ENCODE peak calls at places on chromosomes 13 and 19, in six cellular contexts. One of them, this sample, is unnamed. For H3K36me3, the result is how much of the 10 kb centered on the place peaks cover.

GRCh38 chr13:43878897-43879322 is 630 bp downstream of the CCDC122 start:
- DNase-seq in IMR-90: peak
- DNase-seq in suprapubic skin: peak
- DNase-seq in cardiac muscle cell: peak
- DNase-seq in MM.1S: peak
- DNase-seq in gastrocnemius medialis: peak
- DNase-seq in this sample: peak

GRCh38 chr19:42303101-42303464 is 659 bp upstream of the PAFAH1B3 start:
- DNase-seq in IMR-90: no peak
- DNase-seq in suprapubic skin: no peak
- DNase-seq in cardiac muscle cell: no peak
- DNase-seq in MM.1S: no peak
- DNase-seq in gastrocnemius medialis: no peak
- DNase-seq in this sample: no peak

GRCh38 chr13:72151241-72151640 is 284.2 kb upstream of the DACH1 start:
- DNase-seq in IMR-90: no peak
- DNase-seq in suprapubic skin: no peak
- DNase-seq in cardiac muscle cell: no peak
- DNase-seq in MM.1S: no peak
- DNase-seq in gastrocnemius medialis: no peak
- DNase-seq in this sample: peak

GRCh38 chr13:35763060-35763804 is 286.7 kb upstream of the MAB21L1 start:
- DNase-seq in IMR-90: no peak
- DNase-seq in suprapubic skin: no peak
- DNase-seq in cardiac muscle cell: no peak
- DNase-seq in MM.1S: no peak
- DNase-seq in gastrocnemius medialis: no peak
- DNase-seq in this sample: no peak

GRCh38 chr13:100302391-100302790 is 213.5 kb downstream of the PCCA start:
- DNase-seq in IMR-90: no peak
- DNase-seq in suprapubic skin: no peak
- DNase-seq in cardiac muscle cell: no peak
- DNase-seq in MM.1S: no peak
- DNase-seq in gastrocnemius medialis: no peak
- DNase-seq in this sample: no peak

GRCh38 chr19:49442354-49442753 is 1.0 kb upstream of the SLC17A7 start:
- DNase-seq in IMR-90: no peak
- DNase-seq in suprapubic skin: peak
- DNase-seq in cardiac muscle cell: no peak
- DNase-seq in MM.1S: no peak
- DNase-seq in gastrocnemius medialis: peak
- DNase-seq in this sample: peak

GRCh38 chr19:7348587-7349230 is at the start of gene ARHGEF18:
- DNase-seq in IMR-90: no peak
- DNase-seq in suprapubic skin: no peak
- DNase-seq in cardiac muscle cell: no peak
- DNase-seq in MM.1S: no peak
- DNase-seq in gastrocnemius medialis: no peak
- DNase-seq in this sample: no peak

GRCh38 chr13:51833980-51834379 is 11.0 kb downstream of the TMEM272 start:
- DNase-seq in IMR-90: no peak
- DNase-seq in suprapubic skin: no peak
- DNase-seq in cardiac muscle cell: no peak
- DNase-seq in MM.1S: no peak
- DNase-seq in gastrocnemius medialis: no peak
- DNase-seq in this sample: no peak

GRCh38 chr19:7125221-7125620 is 55.7 kb downstream of the ZNF557 start:
- DNase-seq in IMR-90: no peak
- DNase-seq in suprapubic skin: no peak
- DNase-seq in cardiac muscle cell: no peak
- DNase-seq in MM.1S: no peak
- DNase-seq in gastrocnemius medialis: no peak
- DNase-seq in this sample: no peak

GRCh38 chr19:13885826-13886365 is 9.0 kb downstream of the NANOS3 start:
- DNase-seq in IMR-90: no peak
- DNase-seq in suprapubic skin: no peak
- DNase-seq in cardiac muscle cell: no peak
- DNase-seq in MM.1S: no peak
- DNase-seq in gastrocnemius medialis: no peak
- DNase-seq in this sample: no peak

GRCh38 chr19:10871711-10872550 is 578 bp downstream of the CARM1 start:
- DNase-seq in IMR-90: no peak
- DNase-seq in suprapubic skin: no peak
- DNase-seq in cardiac muscle cell: peak
- DNase-seq in MM.1S: peak
- DNase-seq in gastrocnemius medialis: peak
- DNase-seq in this sample: peak

GRCh38 chr13:95710313-95710712 is 33.4 kb downstream of the DNAJC3 start:
- DNase-seq in IMR-90: peak
- DNase-seq in suprapubic skin: no peak
- DNase-seq in cardiac muscle cell: no peak
- DNase-seq in MM.1S: no peak
- DNase-seq in gastrocnemius medialis: no peak
- DNase-seq in this sample: peak

GRCh38 chr19:49042177-49042576 is 1.5 kb upstream of the CGB5 start:
- DNase-seq in IMR-90: no peak
- DNase-seq in suprapubic skin: no peak
- DNase-seq in cardiac muscle cell: no peak
- DNase-seq in MM.1S: no peak
- DNase-seq in gastrocnemius medialis: no peak
- DNase-seq in this sample: peak

GRCh38 chr19:14366529-14366928 is 14.7 kb upstream of the ADGRE5 start:
- DNase-seq in IMR-90: peak
- DNase-seq in suprapubic skin: no peak
- DNase-seq in cardiac muscle cell: peak
- DNase-seq in MM.1S: peak
- DNase-seq in gastrocnemius medialis: no peak
- DNase-seq in this sample: peak

GRCh38 chr19:9487016-9487415 is 11.4 kb downstream of the ZNF560 start:
- DNase-seq in IMR-90: no peak
- DNase-seq in suprapubic skin: no peak
- DNase-seq in cardiac muscle cell: no peak
- DNase-seq in MM.1S: no peak
- DNase-seq in gastrocnemius medialis: no peak
- DNase-seq in this sample: no peak

GRCh38 chr19:28710278-28710677 is 502.7 kb downstream of the UQCRFS1 start:
- DNase-seq in IMR-90: peak
- DNase-seq in suprapubic skin: no peak
- DNase-seq in cardiac muscle cell: peak
- DNase-seq in MM.1S: peak
- DNase-seq in gastrocnemius medialis: no peak
- DNase-seq in this sample: peak

GRCh38 chr19:29694669-29695627 is 20.1 kb downstream of the C19orf12 start:
- DNase-seq in IMR-90: peak
- DNase-seq in suprapubic skin: peak
- DNase-seq in cardiac muscle cell: peak
- DNase-seq in MM.1S: peak
- DNase-seq in gastrocnemius medialis: peak
- DNase-seq in this sample: peak

GRCh38 chr19:53422551-53422950 is 9.2 kb upstream of the ZNF761 start:
- DNase-seq in IMR-90: no peak
- DNase-seq in suprapubic skin: no peak
- DNase-seq in cardiac muscle cell: no peak
- DNase-seq in MM.1S: no peak
- DNase-seq in gastrocnemius medialis: no peak
- DNase-seq in this sample: no peak

GRCh38 chr13:111241006-111241755 is 79.3 kb upstream of the TEX29 start:
- DNase-seq in IMR-90: no peak
- DNase-seq in suprapubic skin: no peak
- DNase-seq in cardiac muscle cell: no peak
- DNase-seq in MM.1S: no peak
- DNase-seq in gastrocnemius medialis: no peak
- DNase-seq in this sample: no peak

GRCh38 chr19:813359-814107 is 8.2 kb downstream of the PLPPR3 start:
- DNase-seq in IMR-90: no peak
- DNase-seq in suprapubic skin: no peak
- DNase-seq in cardiac muscle cell: no peak
- DNase-seq in MM.1S: no peak
- DNase-seq in gastrocnemius medialis: no peak
- DNase-seq in this sample: no peak

GRCh38 chr13:71242191-71242590 is 624.8 kb downstream of the DACH1 start:
- DNase-seq in IMR-90: no peak
- DNase-seq in suprapubic skin: no peak
- DNase-seq in cardiac muscle cell: no peak
- DNase-seq in MM.1S: no peak
- DNase-seq in gastrocnemius medialis: no peak
- DNase-seq in this sample: no peak

GRCh38 chr19:19119325-19120237 is 18.7 kb downstream of the TMEM161A start:
- DNase-seq in IMR-90: no peak
- DNase-seq in suprapubic skin: no peak
- DNase-seq in cardiac muscle cell: no peak
- DNase-seq in MM.1S: no peak
- DNase-seq in gastrocnemius medialis: no peak
- DNase-seq in this sample: no peak

GRCh38 chr19:16257509-16258002 is 59.8 kb downstream of the AP1M1 start:
- DNase-seq in IMR-90: no peak
- DNase-seq in suprapubic skin: no peak
- DNase-seq in cardiac muscle cell: no peak
- DNase-seq in MM.1S: no peak
- DNase-seq in gastrocnemius medialis: no peak
- DNase-seq in this sample: no peak

GRCh38 chr19:45264781-45265317 is 13.8 kb downstream of the MARK4 start:
- DNase-seq in IMR-90: no peak
- DNase-seq in suprapubic skin: no peak
- DNase-seq in cardiac muscle cell: no peak
- DNase-seq in MM.1S: no peak
- DNase-seq in gastrocnemius medialis: no peak
- DNase-seq in this sample: no peak

GRCh38 chr19:33063356-33064116 is 1.2 kb downstream of the RHPN2 start:
- DNase-seq in IMR-90: peak
- DNase-seq in suprapubic skin: no peak
- DNase-seq in cardiac muscle cell: peak
- DNase-seq in MM.1S: peak
- DNase-seq in gastrocnemius medialis: no peak
- DNase-seq in this sample: peak

GRCh38 chr19:35013820-35014754 is 14.0 kb downstream of the GRAMD1A start:
- DNase-seq in IMR-90: no peak
- DNase-seq in suprapubic skin: no peak
- DNase-seq in cardiac muscle cell: no peak
- DNase-seq in MM.1S: no peak
- DNase-seq in gastrocnemius medialis: no peak
- DNase-seq in this sample: no peak

GRCh38 chr13:83151308-83151660 is 731.0 kb downstream of the SLITRK1 start:
- DNase-seq in IMR-90: peak
- DNase-seq in suprapubic skin: no peak
- DNase-seq in cardiac muscle cell: no peak
- DNase-seq in MM.1S: no peak
- DNase-seq in gastrocnemius medialis: no peak
- DNase-seq in this sample: no peak

GRCh38 chr13:77815330-77815729 is 103.3 kb downstream of the EDNRB start:
- DNase-seq in IMR-90: no peak
- DNase-seq in suprapubic skin: no peak
- DNase-seq in cardiac muscle cell: no peak
- DNase-seq in MM.1S: no peak
- DNase-seq in gastrocnemius medialis: no peak
- DNase-seq in this sample: peak

GRCh38 chr13:111304041-111304544 is 16.3 kb upstream of the TEX29 start:
- DNase-seq in IMR-90: no peak
- DNase-seq in suprapubic skin: no peak
- DNase-seq in cardiac muscle cell: no peak
- DNase-seq in MM.1S: no peak
- DNase-seq in gastrocnemius medialis: no peak
- DNase-seq in this sample: no peak

DNA sequence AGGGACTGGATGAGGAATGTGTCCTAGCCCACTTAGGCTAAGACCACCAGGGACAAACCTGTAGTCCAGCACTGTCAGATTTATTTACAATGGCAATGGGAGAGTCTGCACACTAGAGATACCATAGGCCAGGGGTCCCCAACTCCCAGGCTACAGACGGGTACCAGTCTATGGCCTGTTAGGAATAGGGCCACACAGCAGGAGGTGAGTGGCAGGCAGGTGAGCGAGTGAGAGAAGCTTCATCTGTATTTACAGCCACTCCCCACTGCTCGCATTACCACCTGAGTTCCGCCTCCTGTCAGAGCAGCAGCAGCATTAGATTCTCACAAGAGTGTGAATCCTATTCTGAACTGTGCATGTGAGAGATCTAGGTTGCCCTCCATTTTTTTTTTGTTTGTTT is 2.4 kb downstream of the THAP8 start:
- DNase-seq in IMR-90: no peak
- DNase-seq in suprapubic skin: no peak
- DNase-seq in cardiac muscle cell: no peak
- DNase-seq in MM.1S: no peak
- DNase-seq in gastrocnemius medialis: no peak
- DNase-seq in this sample: no peak
- TF ChIP-seq CTCF in IMR-90: no peak
- TF ChIP-seq CTCF in suprapubic skin: no peak
- TF ChIP-seq CTCF in cardiac muscle cell: no peak
- TF ChIP-seq CTCF in MM.1S: no peak
- TF ChIP-seq CTCF in gastrocnemius medialis: no peak
- TF ChIP-seq CTCF in this sample: no peak

GRCh38 chr19:40672038-40672437 is 18.4 kb downstream of the NUMBL start:
- DNase-seq in IMR-90: no peak
- DNase-seq in suprapubic skin: no peak
- DNase-seq in cardiac muscle cell: no peak
- DNase-seq in MM.1S: no peak
- DNase-seq in gastrocnemius medialis: no peak
- DNase-seq in this sample: no peak
- H3K36me3 ChIP-seq in IMR-90: half or more
- H3K36me3 ChIP-seq in suprapubic skin: half or more
- H3K36me3 ChIP-seq in cardiac muscle cell: under half
- H3K36me3 ChIP-seq in MM.1S: under half
- H3K36me3 ChIP-seq in gastrocnemius medialis: under half
- H3K36me3 ChIP-seq in this sample: under half

GRCh38 chr13:26624572-26624971 is 67.1 kb downstream of the WASF3 start:
- DNase-seq in IMR-90: no peak
- DNase-seq in suprapubic skin: no peak
- DNase-seq in cardiac muscle cell: no peak
- DNase-seq in MM.1S: no peak
- DNase-seq in gastrocnemius medialis: no peak
- DNase-seq in this sample: no peak

GRCh38 chr13:26628706-26629105 is 71.2 kb downstream of the WASF3 start:
- DNase-seq in IMR-90: peak
- DNase-seq in suprapubic skin: no peak
- DNase-seq in cardiac muscle cell: peak
- DNase-seq in MM.1S: no peak
- DNase-seq in gastrocnemius medialis: no peak
- DNase-seq in this sample: peak

DNA sequence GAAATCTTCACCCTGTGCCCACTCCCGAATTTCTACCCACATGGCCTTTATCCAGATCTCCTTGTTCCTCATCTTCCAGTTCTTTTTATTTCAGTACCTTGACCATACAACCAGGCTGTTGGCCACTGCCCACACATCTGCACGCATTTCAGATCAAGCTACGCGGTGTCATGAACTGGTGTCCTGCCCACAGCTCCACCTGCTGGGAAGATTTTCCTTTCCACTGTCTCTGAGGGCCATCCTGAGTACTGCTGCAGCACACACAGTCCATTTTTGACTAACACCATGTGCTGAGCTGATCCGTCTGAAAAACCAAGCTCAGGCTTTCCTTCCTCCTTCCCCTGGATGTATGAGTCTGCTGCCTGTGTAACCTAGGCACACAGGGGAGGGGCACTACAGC is 71.8 kb downstream of the WASF3 start:
- DNase-seq in IMR-90: no peak
- DNase-seq in suprapubic skin: no peak
- DNase-seq in cardiac muscle cell: no peak
- DNase-seq in MM.1S: no peak
- DNase-seq in gastrocnemius medialis: no peak
- DNase-seq in this sample: peak
- TF ChIP-seq CTCF in IMR-90: no peak
- TF ChIP-seq CTCF in suprapubic skin: no peak
- TF ChIP-seq CTCF in cardiac muscle cell: no peak
- TF ChIP-seq CTCF in MM.1S: no peak
- TF ChIP-seq CTCF in gastrocnemius medialis: no peak
- TF ChIP-seq CTCF in this sample: peak

GRCh38 chr13:97441414-97441813 is 7.4 kb downstream of the RAP2A start:
- DNase-seq in IMR-90: no peak
- DNase-seq in suprapubic skin: no peak
- DNase-seq in cardiac muscle cell: no peak
- DNase-seq in MM.1S: no peak
- DNase-seq in gastrocnemius medialis: no peak
- DNase-seq in this sample: no peak
- H3K36me3 ChIP-seq in IMR-90: under half
- H3K36me3 ChIP-seq in suprapubic skin: under half
- H3K36me3 ChIP-seq in cardiac muscle cell: under half
- H3K36me3 ChIP-seq in MM.1S: under half
- H3K36me3 ChIP-seq in gastrocnemius medialis: under half
- H3K36me3 ChIP-seq in this sample: under half